ENCODE peak calls at places on chromosomes 3 and 15, in eight cellular contexts. One of them, this sample, is unnamed. For H3K4me1, the result is how much of the 10 kb centered on the place peaks cover.

GRCh38 chr15:60370105-60370803 is 27.5 kb downstream of the ANXA2 start:
- DNase-seq in neural progenitor cell: no peak
- DNase-seq in GM12878: no peak
- DNase-seq in heart right ventricle: peak
- DNase-seq in OCI-LY7: no peak
- DNase-seq in neuronal stem cell: no peak
- DNase-seq in lower lobe of right lung: no peak
- DNase-seq in transverse colon: no peak
- DNase-seq in this sample: no peak

GRCh38 chr3:155423526-155423925 is 130.0 kb upstream of the STRIT1 start:
- DNase-seq in neural progenitor cell: no peak
- DNase-seq in GM12878: no peak
- DNase-seq in heart right ventricle: no peak
- DNase-seq in OCI-LY7: no peak
- DNase-seq in neuronal stem cell: no peak
- DNase-seq in lower lobe of right lung: no peak
- DNase-seq in transverse colon: no peak
- DNase-seq in this sample: no peak

GRCh38 chr3:169264711-169265110 is 398.8 kb downstream of the MECOM start:
- DNase-seq in neural progenitor cell: no peak
- DNase-seq in GM12878: no peak
- DNase-seq in heart right ventricle: peak
- DNase-seq in OCI-LY7: no peak
- DNase-seq in neuronal stem cell: no peak
- DNase-seq in lower lobe of right lung: no peak
- DNase-seq in transverse colon: peak
- DNase-seq in this sample: no peak

GRCh38 chr3:100401674-100402036 is 316 bp downstream of the LNP1 start:
- DNase-seq in neural progenitor cell: peak
- DNase-seq in GM12878: no peak
- DNase-seq in heart right ventricle: peak
- DNase-seq in OCI-LY7: peak
- DNase-seq in neuronal stem cell: no peak
- DNase-seq in lower lobe of right lung: peak
- DNase-seq in transverse colon: peak
- DNase-seq in this sample: no peak

GRCh38 chr3:143674100-143674968 is 173.9 kb downstream of the SLC9A9 start:
- DNase-seq in neural progenitor cell: peak
- DNase-seq in GM12878: peak
- DNase-seq in heart right ventricle: peak
- DNase-seq in OCI-LY7: peak
- DNase-seq in neuronal stem cell: peak
- DNase-seq in lower lobe of right lung: peak
- DNase-seq in transverse colon: peak
- DNase-seq in this sample: peak

GRCh38 chr3:56799251-56799882 is 2.4 kb downstream of the ARHGEF3 start:
- DNase-seq in neural progenitor cell: peak
- DNase-seq in GM12878: no peak
- DNase-seq in heart right ventricle: no peak
- DNase-seq in OCI-LY7: peak
- DNase-seq in neuronal stem cell: peak
- DNase-seq in lower lobe of right lung: no peak
- DNase-seq in transverse colon: no peak
- DNase-seq in this sample: peak

GRCh38 chr3:67006460-67006859 is 8.4 kb downstream of the KBTBD8 start:
- DNase-seq in neural progenitor cell: no peak
- DNase-seq in GM12878: no peak
- DNase-seq in heart right ventricle: no peak
- DNase-seq in OCI-LY7: no peak
- DNase-seq in neuronal stem cell: no peak
- DNase-seq in lower lobe of right lung: no peak
- DNase-seq in transverse colon: no peak
- DNase-seq in this sample: no peak

GRCh38 chr3:178393833-178394232 is 142.4 kb upstream of the KCNMB2 start:
- DNase-seq in neural progenitor cell: no peak
- DNase-seq in GM12878: no peak
- DNase-seq in heart right ventricle: no peak
- DNase-seq in OCI-LY7: no peak
- DNase-seq in neuronal stem cell: no peak
- DNase-seq in lower lobe of right lung: no peak
- DNase-seq in transverse colon: no peak
- DNase-seq in this sample: no peak

GRCh38 chr3:190709351-190709773 is 153.1 kb downstream of the GMNC start:
- DNase-seq in neural progenitor cell: no peak
- DNase-seq in GM12878: no peak
- DNase-seq in heart right ventricle: no peak
- DNase-seq in OCI-LY7: no peak
- DNase-seq in neuronal stem cell: no peak
- DNase-seq in lower lobe of right lung: no peak
- DNase-seq in transverse colon: no peak
- DNase-seq in this sample: no peak

GRCh38 chr3:190041333-190042041 is 79.2 kb downstream of the P3H2 start:
- DNase-seq in neural progenitor cell: peak
- DNase-seq in GM12878: peak
- DNase-seq in heart right ventricle: no peak
- DNase-seq in OCI-LY7: no peak
- DNase-seq in neuronal stem cell: no peak
- DNase-seq in lower lobe of right lung: no peak
- DNase-seq in transverse colon: no peak
- DNase-seq in this sample: no peak

GRCh38 chr15:87817553-87817952 is 439.0 kb downstream of the NTRK3 start:
- DNase-seq in neural progenitor cell: no peak
- DNase-seq in GM12878: no peak
- DNase-seq in heart right ventricle: no peak
- DNase-seq in OCI-LY7: no peak
- DNase-seq in neuronal stem cell: no peak
- DNase-seq in lower lobe of right lung: no peak
- DNase-seq in transverse colon: no peak
- DNase-seq in this sample: no peak

GRCh38 chr15:32849769-32850668 is 132.2 kb downstream of the GREM1 start:
- DNase-seq in neural progenitor cell: no peak
- DNase-seq in GM12878: no peak
- DNase-seq in heart right ventricle: no peak
- DNase-seq in OCI-LY7: no peak
- DNase-seq in neuronal stem cell: no peak
- DNase-seq in lower lobe of right lung: no peak
- DNase-seq in transverse colon: no peak
- DNase-seq in this sample: no peak

GRCh38 chr3:41972802-41973201 is 10.9 kb upstream of the ULK4 start:
- DNase-seq in neural progenitor cell: no peak
- DNase-seq in GM12878: no peak
- DNase-seq in heart right ventricle: no peak
- DNase-seq in OCI-LY7: no peak
- DNase-seq in neuronal stem cell: no peak
- DNase-seq in lower lobe of right lung: no peak
- DNase-seq in transverse colon: no peak
- DNase-seq in this sample: no peak

GRCh38 chr3:122101646-122102045 is 46.5 kb downstream of the CD86 start:
- DNase-seq in neural progenitor cell: peak
- DNase-seq in GM12878: peak
- DNase-seq in heart right ventricle: no peak
- DNase-seq in OCI-LY7: peak
- DNase-seq in neuronal stem cell: peak
- DNase-seq in lower lobe of right lung: no peak
- DNase-seq in transverse colon: no peak
- DNase-seq in this sample: peak

GRCh38 chr3:35200056-35200455 is 439.3 kb upstream of the ARPP21 start:
- DNase-seq in neural progenitor cell: no peak
- DNase-seq in GM12878: no peak
- DNase-seq in heart right ventricle: no peak
- DNase-seq in OCI-LY7: no peak
- DNase-seq in neuronal stem cell: no peak
- DNase-seq in lower lobe of right lung: no peak
- DNase-seq in transverse colon: no peak
- DNase-seq in this sample: no peak

GRCh38 chr3:27253831-27254230 is 115.4 kb downstream of the NEK10 start:
- DNase-seq in neural progenitor cell: peak
- DNase-seq in GM12878: peak
- DNase-seq in heart right ventricle: peak
- DNase-seq in OCI-LY7: peak
- DNase-seq in neuronal stem cell: peak
- DNase-seq in lower lobe of right lung: peak
- DNase-seq in transverse colon: peak
- DNase-seq in this sample: no peak

GRCh38 chr15:84570164-84570692 is 30.6 kb upstream of the ZSCAN2 start:
- DNase-seq in neural progenitor cell: peak
- DNase-seq in GM12878: no peak
- DNase-seq in heart right ventricle: peak
- DNase-seq in OCI-LY7: peak
- DNase-seq in neuronal stem cell: peak
- DNase-seq in lower lobe of right lung: peak
- DNase-seq in transverse colon: peak
- DNase-seq in this sample: peak

GRCh38 chr3:194780706-194781105 is 95.0 kb downstream of the FAM43A start:
- DNase-seq in neural progenitor cell: no peak
- DNase-seq in GM12878: no peak
- DNase-seq in heart right ventricle: no peak
- DNase-seq in OCI-LY7: no peak
- DNase-seq in neuronal stem cell: no peak
- DNase-seq in lower lobe of right lung: no peak
- DNase-seq in transverse colon: no peak
- DNase-seq in this sample: no peak

GRCh38 chr15:100154338-100154737 is 187.4 kb downstream of the ADAMTS17 start:
- DNase-seq in neural progenitor cell: no peak
- DNase-seq in GM12878: no peak
- DNase-seq in heart right ventricle: no peak
- DNase-seq in OCI-LY7: no peak
- DNase-seq in neuronal stem cell: no peak
- DNase-seq in lower lobe of right lung: no peak
- DNase-seq in transverse colon: no peak
- DNase-seq in this sample: no peak

GRCh38 chr3:186620213-186621092 is 7.6 kb downstream of the AHSG start:
- DNase-seq in neural progenitor cell: no peak
- DNase-seq in GM12878: no peak
- DNase-seq in heart right ventricle: no peak
- DNase-seq in OCI-LY7: no peak
- DNase-seq in neuronal stem cell: no peak
- DNase-seq in lower lobe of right lung: no peak
- DNase-seq in transverse colon: no peak
- DNase-seq in this sample: no peak

DNA sequence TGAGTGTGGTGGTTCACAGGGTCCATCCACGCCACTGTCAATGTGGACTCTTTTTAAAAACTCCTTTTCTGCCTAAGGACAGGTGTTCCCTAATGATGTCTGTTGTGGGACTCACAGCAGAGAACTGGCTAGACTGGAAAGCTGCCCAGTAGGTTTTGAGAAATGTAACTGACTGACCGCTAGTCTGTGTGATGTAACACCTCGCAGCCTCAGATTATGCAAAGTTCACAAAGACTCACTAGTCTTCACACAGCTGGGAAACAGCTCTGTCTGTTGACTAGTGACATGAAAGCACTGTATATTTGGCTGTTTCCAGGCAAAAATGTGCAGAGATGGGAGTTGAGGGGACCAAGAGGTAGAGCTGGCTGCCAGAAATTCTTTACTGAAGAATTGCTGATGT is 10.4 kb downstream of the PDZRN3 start:
- DNase-seq in neural progenitor cell: no peak
- DNase-seq in GM12878: no peak
- DNase-seq in heart right ventricle: peak
- DNase-seq in OCI-LY7: no peak
- DNase-seq in neuronal stem cell: no peak
- DNase-seq in lower lobe of right lung: no peak
- DNase-seq in transverse colon: peak
- DNase-seq in this sample: no peak
- H3K4me1 ChIP-seq in neural progenitor cell: under half
- H3K4me1 ChIP-seq in GM12878: under half
- H3K4me1 ChIP-seq in heart right ventricle: half or more
- H3K4me1 ChIP-seq in OCI-LY7: under half
- H3K4me1 ChIP-seq in neuronal stem cell: under half
- H3K4me1 ChIP-seq in lower lobe of right lung: under half
- H3K4me1 ChIP-seq in transverse colon: under half
- H3K4me1 ChIP-seq in this sample: under half

GRCh38 chr15:48868018-48868417 is 9.9 kb upstream of the EID1 start:
- DNase-seq in neural progenitor cell: no peak
- DNase-seq in GM12878: no peak
- DNase-seq in heart right ventricle: no peak
- DNase-seq in OCI-LY7: no peak
- DNase-seq in neuronal stem cell: no peak
- DNase-seq in lower lobe of right lung: no peak
- DNase-seq in transverse colon: no peak
- DNase-seq in this sample: no peak
- H3K4me3 ChIP-seq in neural progenitor cell: no peak
- H3K4me3 ChIP-seq in GM12878: no peak
- H3K4me3 ChIP-seq in heart right ventricle: no peak
- H3K4me3 ChIP-seq in OCI-LY7: no peak
- H3K4me3 ChIP-seq in neuronal stem cell: no peak
- H3K4me3 ChIP-seq in lower lobe of right lung: no peak
- H3K4me3 ChIP-seq in transverse colon: no peak
- H3K4me3 ChIP-seq in this sample: no peak

DNA sequence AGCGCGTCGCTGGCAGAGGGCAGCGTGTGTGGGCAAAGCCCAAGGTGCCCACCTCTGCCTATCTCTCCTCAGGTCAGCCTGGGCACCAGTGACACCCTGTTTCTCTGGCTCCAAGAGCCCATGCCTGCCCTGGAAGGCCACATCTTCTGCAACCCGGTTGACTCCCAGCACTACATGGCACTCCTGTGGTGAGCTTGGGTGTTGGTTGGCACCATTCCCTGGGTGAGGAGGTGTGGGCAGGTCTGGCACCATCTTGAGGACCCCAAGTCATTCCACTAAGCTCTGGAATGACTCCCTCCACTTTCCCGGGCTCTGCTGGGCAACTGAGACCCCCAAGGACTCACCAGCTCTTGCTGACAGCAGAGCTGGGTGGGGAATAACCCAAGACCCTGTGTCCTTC is 28.5 kb downstream of the XYLB start:
- DNase-seq in neural progenitor cell: no peak
- DNase-seq in GM12878: no peak
- DNase-seq in heart right ventricle: no peak
- DNase-seq in OCI-LY7: no peak
- DNase-seq in neuronal stem cell: no peak
- DNase-seq in lower lobe of right lung: no peak
- DNase-seq in transverse colon: no peak
- DNase-seq in this sample: no peak
- H3K4me1 ChIP-seq in neural progenitor cell: under half
- H3K4me1 ChIP-seq in GM12878: under half
- H3K4me1 ChIP-seq in heart right ventricle: under half
- H3K4me1 ChIP-seq in OCI-LY7: under half
- H3K4me1 ChIP-seq in neuronal stem cell: under half
- H3K4me1 ChIP-seq in lower lobe of right lung: under half
- H3K4me1 ChIP-seq in transverse colon: under half
- H3K4me1 ChIP-seq in this sample: under half

DNA sequence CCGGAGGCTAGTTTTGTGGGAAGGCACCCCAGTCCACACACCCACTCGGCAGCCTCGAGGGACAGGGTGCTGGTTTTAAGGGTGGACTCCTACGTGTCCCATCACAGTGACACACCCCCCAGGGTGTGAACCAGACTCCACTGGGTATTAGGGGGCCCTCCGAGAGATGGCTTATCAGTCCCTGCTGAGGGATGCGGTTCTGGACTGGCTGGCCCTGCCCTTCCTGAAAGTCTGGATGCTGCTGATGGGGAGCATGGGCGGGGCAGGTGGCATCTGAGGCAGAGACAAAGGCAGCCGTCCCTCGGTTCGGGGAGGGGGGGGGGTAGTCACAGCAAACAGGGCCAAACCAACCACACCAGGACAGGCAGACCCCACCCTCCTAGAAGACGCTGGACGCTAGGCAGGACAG is 939 bp upstream of the ULK3 start:
- DNase-seq in neural progenitor cell: peak
- DNase-seq in GM12878: no peak
- DNase-seq in heart right ventricle: no peak
- DNase-seq in OCI-LY7: no peak
- DNase-seq in neuronal stem cell: no peak
- DNase-seq in lower lobe of right lung: no peak
- DNase-seq in transverse colon: no peak
- DNase-seq in this sample: no peak
- H3K4me3 ChIP-seq in neural progenitor cell: peak
- H3K4me3 ChIP-seq in GM12878: peak
- H3K4me3 ChIP-seq in heart right ventricle: no peak
- H3K4me3 ChIP-seq in OCI-LY7: peak
- H3K4me3 ChIP-seq in neuronal stem cell: peak
- H3K4me3 ChIP-seq in lower lobe of right lung: peak
- H3K4me3 ChIP-seq in transverse colon: no peak
- H3K4me3 ChIP-seq in this sample: peak

This sample was measured in naive thymus-derived CD4-positive, alpha-beta T cell.